ENCODE peak calls at places on chromosomes 12 and 14, in six cellular contexts. D is ovary, Q is A549, F is IMR-90, X is AG10803, T is heart right ventricle. E is an unnamed sample.

GRCh38 chr12:76669981-76670380 is 93.9 kb upstream of the ZDHHC17 start:
- DNase-seq in F (no peak), X (no peak), D (no peak), Q (no peak), T (no peak), E (no peak)

GRCh38 chr14:73133795-73134194 is 2.5 kb upstream of the PSEN1 start:
- DNase-seq in Q (no peak), D (no peak), F (no peak), T (no peak), X (no peak), E (no peak)

GRCh38 chr12:44875417-44875953 is 630 bp downstream of the NELL2 start:
- DNase-seq in D (no peak), Q (peak), X (no peak), F (no peak), T (no peak), E (peak)

GRCh38 chr12:52477651-52478050 is 4.0 kb upstream of the KRT6C start:
- DNase-seq in Q (no peak), X (no peak), D (no peak), T (no peak), F (no peak), E (no peak)

GRCh38 chr12:81759215-81759991 is at the start of gene PPFIA2:
- DNase-seq in T (peak), F (peak), Q (peak), D (peak), X (peak), E (peak)

GRCh38 chr12:70719672-70720420 is 82.6 kb upstream of the PTPRB start:
- DNase-seq in D (no peak), T (peak), Q (peak), X (peak), F (peak), E (peak)

GRCh38 chr14:25836647-25837046 is 761.2 kb downstream of the NOVA1 start:
- DNase-seq in D (no peak), X (no peak), F (no peak), Q (no peak), T (no peak), E (no peak)

GRCh38 chr12:11581179-11581755 is 68.2 kb upstream of the ETV6 start:
- DNase-seq in X (peak), D (peak), T (no peak), Q (peak), F (peak), E (peak)

GRCh38 chr12:131139363-131140068 is 185.8 kb downstream of the ADGRD1 start:
- DNase-seq in F (no peak), X (no peak), D (no peak), T (no peak), Q (no peak), E (no peak)

GRCh38 chr14:72742682-72743195 is 151.2 kb downstream of the DPF3 start:
- DNase-seq in F (no peak), X (no peak), D (no peak), Q (no peak), T (no peak), E (no peak)

DNA sequence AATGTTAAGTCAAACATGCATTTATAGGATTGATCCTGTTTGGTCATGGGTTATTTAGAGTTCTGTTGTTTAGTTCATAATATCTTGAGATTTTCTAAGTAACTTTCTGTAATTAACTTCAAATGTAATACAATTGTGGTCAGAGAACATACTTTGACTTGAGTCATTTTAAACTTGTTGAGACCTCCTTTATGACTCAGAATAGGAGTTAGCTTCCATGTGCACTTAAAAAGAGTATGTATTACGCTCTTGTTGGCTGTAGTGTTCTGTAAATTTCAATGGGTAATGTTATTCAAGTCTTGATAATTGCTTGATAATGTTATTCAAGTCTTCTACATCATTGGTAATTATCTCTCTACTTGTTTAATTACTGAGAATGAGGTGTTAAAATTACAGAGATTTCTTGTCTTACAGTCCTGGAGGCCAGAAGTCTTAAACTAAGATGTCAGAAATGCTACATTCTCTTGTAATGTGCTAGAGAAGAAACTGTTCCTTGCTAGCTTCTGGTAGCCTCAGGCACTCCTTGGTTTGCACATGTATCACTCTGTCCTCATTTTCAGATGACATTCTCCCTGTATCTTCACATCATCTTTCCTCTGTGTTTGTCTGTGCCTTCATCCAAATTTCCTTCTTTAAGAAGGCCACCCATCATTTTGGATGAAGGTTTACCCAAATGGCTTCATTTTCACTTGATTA is 197.3 kb downstream of the TMTC3 start:
- DNase-seq in D (no peak), F (peak), X (peak), Q (no peak), T (no peak), E (no peak)
- H3K4me3 ChIP-seq in D (no peak), F (no peak), X (no peak), Q (no peak), T (no peak), E (no peak)

GRCh38 chr12:46803517-46803916 is 22.3 kb downstream of the SLC38A4 start:
- DNase-seq in Q (no peak), F (no peak), D (no peak), T (no peak), X (no peak), E (no peak)

GRCh38 chr12:46808317-46808716 is 17.5 kb downstream of the SLC38A4 start:
- DNase-seq in T (no peak), Q (no peak), D (no peak), F (no peak), X (no peak), E (no peak)

GRCh38 chr12:46800160-46800559 is 25.6 kb downstream of the SLC38A4 start:
- DNase-seq in F (no peak), T (no peak), Q (no peak), X (no peak), D (no peak), E (no peak)

GRCh38 chr12:46801293-46801692 is 24.5 kb downstream of the SLC38A4 start:
- DNase-seq in Q (no peak), X (no peak), D (no peak), F (no peak), T (no peak), E (no peak)

DNA sequence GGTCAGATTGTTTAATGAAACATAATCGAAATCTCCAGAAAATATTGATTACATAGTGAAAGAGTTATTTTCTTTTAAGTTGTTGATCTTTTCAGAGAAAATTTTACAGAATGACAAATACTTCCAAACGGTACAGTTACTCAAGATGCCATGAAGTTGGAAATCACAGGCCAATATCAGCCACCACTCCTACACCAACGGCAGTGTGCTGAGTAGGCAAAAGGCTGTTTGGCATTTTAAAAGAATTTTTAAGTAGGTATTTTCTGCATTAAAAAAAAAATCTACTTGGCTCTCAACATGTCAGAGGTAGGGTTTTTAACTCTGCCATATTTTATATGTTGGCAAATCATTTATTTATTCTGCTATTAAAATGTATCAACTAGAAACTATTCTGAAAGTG is 21.7 kb downstream of the SLC38A4 start:
- DNase-seq in F (no peak), X (no peak), T (no peak), Q (no peak), D (no peak), E (no peak)
- H3K4me3 ChIP-seq in F (no peak), X (no peak), T (no peak), Q (no peak), D (no peak), E (no peak)

GRCh38 chr14:66509874-66510273 is 1.9 kb downstream of the GPHN start:
- DNase-seq in X (no peak), Q (no peak), F (no peak), D (no peak), T (no peak), E (no peak)
- H3K4me3 ChIP-seq in X (peak), Q (peak), F (no peak), D (peak), T (no peak), E (no peak)

GRCh38 chr12:116964004-116964739 is 53.4 kb downstream of the FBXW8 start:
- DNase-seq in D (no peak), T (no peak), X (no peak), F (peak), Q (no peak), E (no peak)

GRCh38 chr12:116971222-116971621 is 60.5 kb downstream of the FBXW8 start:
- DNase-seq in D (no peak), F (no peak), Q (no peak), T (no peak), X (no peak), E (no peak)

GRCh38 chr12:116969615-116970575 is 59.1 kb downstream of the FBXW8 start:
- DNase-seq in T (peak), X (peak), F (no peak), Q (no peak), D (peak), E (no peak)

GRCh38 chr12:116964740-116965090 is 54.0 kb downstream of the FBXW8 start:
- DNase-seq in Q (no peak), T (no peak), X (no peak), D (no peak), F (no peak), E (no peak)

GRCh38 chr12:116968986-116969385 is 58.2 kb downstream of the FBXW8 start:
- DNase-seq in T (no peak), F (no peak), X (no peak), Q (no peak), D (no peak), E (no peak)
- H3K4me3 ChIP-seq in T (no peak), F (no peak), X (no peak), Q (no peak), D (no peak), E (no peak)

GRCh38 chr12:113105606-113106271 is 29.8 kb downstream of the RASAL1 start:
- DNase-seq in F (no peak), X (no peak), Q (no peak), T (no peak), D (no peak), E (no peak)

GRCh38 chr12:113102811-113103210 is 32.8 kb downstream of the RASAL1 start:
- DNase-seq in Q (no peak), D (no peak), X (no peak), F (no peak), T (no peak), E (no peak)

GRCh38 chr12:113101751-113102150 is 33.8 kb downstream of the RASAL1 start:
- DNase-seq in X (no peak), Q (no peak), D (no peak), F (no peak), T (no peak), E (no peak)

GRCh38 chr12:113104953-113105510 is 30.5 kb downstream of the RASAL1 start:
- DNase-seq in D (no peak), Q (no peak), X (no peak), F (no peak), T (no peak), E (no peak)

DNA sequence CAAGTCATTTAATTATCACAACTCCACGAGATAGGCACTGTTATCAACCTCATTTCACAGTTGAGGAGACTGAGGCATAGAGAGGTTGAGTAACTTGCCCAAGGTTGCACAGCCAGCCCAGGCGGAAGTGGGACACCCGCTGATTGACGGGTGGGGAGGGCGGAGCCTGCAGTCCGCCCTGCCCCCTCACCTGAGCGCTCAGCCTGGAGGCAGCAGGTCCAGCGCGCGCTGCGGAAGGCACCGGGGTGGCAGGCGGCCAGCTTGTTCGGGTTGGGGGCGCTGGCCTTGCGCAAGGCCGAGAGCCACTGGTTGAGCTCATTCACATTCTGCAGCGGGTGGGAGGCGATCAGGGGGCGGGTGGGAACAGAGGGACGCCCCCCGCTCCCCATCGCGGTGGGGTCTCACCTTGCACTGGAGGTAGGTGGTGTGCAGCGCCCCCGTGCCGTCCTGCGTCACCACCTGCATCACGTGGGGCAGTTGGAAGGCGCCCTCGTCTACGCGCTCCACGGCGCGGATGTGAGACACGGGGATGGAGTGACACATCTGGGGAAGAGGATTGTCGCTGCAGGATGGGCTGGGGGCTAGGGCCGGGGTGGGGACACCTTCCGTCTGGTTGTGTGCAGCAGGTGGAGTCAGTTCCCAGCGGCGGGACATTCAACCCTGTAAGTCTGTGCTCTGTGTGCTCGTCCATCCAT is 31.7 kb downstream of the RASAL1 start:
- DNase-seq in D (no peak), Q (peak), T (no peak), F (no peak), X (no peak), E (peak)
- H3K4me3 ChIP-seq in D (no peak), Q (peak), T (no peak), F (no peak), X (no peak), E (peak)

GRCh38 chr14:95701846-95702221 is 12.1 kb downstream of the TCL1A start:
- DNase-seq in D (no peak), T (no peak), Q (no peak), X (no peak), F (no peak), E (no peak)

GRCh38 chr14:95697764-95698163 is 11.5 kb downstream of the TCL1B start:
- DNase-seq in T (no peak), F (no peak), D (no peak), X (no peak), Q (no peak), E (no peak)

GRCh38 chr14:95700221-95700976 is 13.5 kb downstream of the TCL1A start:
- DNase-seq in Q (no peak), T (no peak), X (no peak), F (no peak), D (no peak), E (no peak)

GRCh38 chr14:95698287-95698686 is 12.1 kb downstream of the TCL1B start:
- DNase-seq in T (no peak), X (no peak), Q (no peak), D (no peak), F (no peak), E (no peak)

GRCh38 chr14:95699397-95699796 is 13.2 kb downstream of the TCL1B start:
- DNase-seq in Q (no peak), F (no peak), D (no peak), T (no peak), X (no peak), E (no peak)
- H3K4me3 ChIP-seq in Q (no peak), F (no peak), D (no peak), T (no peak), X (no peak), E (no peak)

GRCh38 chr14:52553671-52554575 is 1.3 kb downstream of the GPR137C start:
- DNase-seq in Q (peak), T (peak), F (peak), X (peak), D (peak), E (peak)
- H3K4me3 ChIP-seq in Q (peak), T (peak), F (peak), X (peak), D (peak), E (peak)

DNA sequence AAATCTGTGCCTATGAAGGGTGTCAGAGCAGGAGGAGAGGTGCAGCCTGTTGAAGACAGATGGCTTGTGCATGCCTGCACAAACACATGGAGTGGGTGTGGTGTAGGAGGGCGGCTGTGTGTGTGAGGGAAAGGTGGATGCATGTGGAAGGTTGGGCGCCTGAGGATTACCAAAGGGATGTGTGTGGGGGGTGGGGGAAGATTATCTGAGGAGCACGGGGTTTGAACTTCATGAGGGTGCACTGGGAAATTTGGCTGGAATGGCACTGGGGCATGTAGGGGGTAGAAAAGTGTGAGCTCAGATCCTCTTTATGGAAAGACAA is 2.7 kb downstream of the NTF3 start:
- DNase-seq in X (no peak), Q (no peak), F (no peak), T (no peak), D (no peak), E (no peak)
- H3K4me3 ChIP-seq in X (peak), Q (no peak), F (peak), T (no peak), D (no peak), E (no peak)

DNA sequence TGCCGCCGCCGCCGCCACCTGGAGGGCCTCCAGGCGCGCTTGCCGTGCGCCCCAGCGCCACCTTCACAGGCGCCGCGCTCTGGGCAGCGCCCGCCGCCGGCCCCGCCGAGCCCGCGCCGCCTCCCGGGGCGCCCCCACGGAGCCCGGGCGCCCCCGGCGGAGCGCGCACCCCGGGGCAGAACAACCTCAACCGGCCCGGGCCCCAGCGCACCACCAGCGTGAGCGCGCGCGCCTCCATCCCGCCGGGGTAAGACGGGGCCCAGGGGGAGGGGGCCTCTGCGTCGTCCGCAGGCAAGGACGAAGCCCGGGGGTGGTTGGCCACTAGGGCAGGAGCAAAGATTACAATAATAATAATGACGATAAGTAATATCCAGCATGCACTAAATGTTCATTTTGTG is 21.3 kb downstream of the DTX1 start:
- DNase-seq in X (no peak), F (no peak), T (no peak), D (no peak), Q (no peak), E (no peak)
- H3K4me3 ChIP-seq in X (no peak), F (no peak), T (no peak), D (no peak), Q (peak), E (peak)

GRCh38 chr14:36661506-36662257 is at the start of gene PAX9:
- DNase-seq in F (peak), X (peak), T (no peak), Q (peak), D (no peak), E (peak)
- H3K4me3 ChIP-seq in F (peak), X (peak), T (peak), Q (peak), D (peak), E (peak)

E was measured in NT2/D1.